ENCODE peak calls at places on chromosomes 2 and 18, in four cellular contexts. J is HFFc6, I is COLO829, G is AG10803. E is an unnamed sample.

GRCh38 chr2:112121682-112122254 is 16.4 kb upstream of the FBLN7 start:
- DNase-seq in I (peak), J (peak), G (peak), E (no peak)

GRCh38 chr18:54950221-54950620 is 9.0 kb downstream of the CCDC68 start:
- DNase-seq in J (no peak), G (no peak), I (no peak), E (no peak)

GRCh38 chr2:11571170-11571569 is 37.3 kb downstream of the GREB1 start:
- DNase-seq in J (no peak), I (no peak), G (no peak), E (no peak)

GRCh38 chr2:175282300-175282699 is 100.8 kb upstream of the ATP5MC3 start:
- DNase-seq in J (peak), G (peak), I (peak), E (no peak)

GRCh38 chr2:169776483-169776802 is 22.2 kb upstream of the SSB start:
- DNase-seq in G (no peak), J (no peak), I (no peak), E (no peak)

GRCh38 chr2:227774895-227775842 is 29.5 kb downstream of the SCYGR8 start:
- DNase-seq in J (no peak), I (no peak), G (no peak), E (no peak)

GRCh38 chr2:97788986-97789644 is 75.7 kb downstream of the ZAP70 start:
- DNase-seq in I (no peak), G (no peak), J (no peak), E (no peak)

GRCh38 chr18:63292844-63293683 is 26.5 kb downstream of the BCL2 start:
- DNase-seq in J (no peak), G (no peak), I (no peak), E (no peak)

GRCh38 chr2:106919012-106919411 is 33.0 kb upstream of the ST6GAL2 start:
- DNase-seq in I (no peak), G (no peak), J (no peak), E (no peak)

GRCh38 chr2:128638311-128638710 is 319.6 kb upstream of the HS6ST1 start:
- DNase-seq in J (no peak), G (no peak), I (no peak), E (no peak)

GRCh38 chr2:723761-724160 is 46.6 kb upstream of the TMEM18 start:
- DNase-seq in J (no peak), I (no peak), G (no peak), E (no peak)

GRCh38 chr2:239829326-239829725 is 195.8 kb downstream of the NDUFA10 start:
- DNase-seq in I (no peak), G (no peak), J (no peak), E (no peak)

GRCh38 chr2:162072976-162073775 is 839 bp downstream of the DPP4 start:
- DNase-seq in G (peak), J (no peak), I (no peak), E (no peak)

GRCh38 chr2:70939001-70939846 is 3.5 kb downstream of the ATP6V1B1 start:
- DNase-seq in I (no peak), J (no peak), G (no peak), E (peak)

GRCh38 chr2:166106431-166107015 is 21.3 kb downstream of the SCN1A start:
- DNase-seq in J (no peak), I (no peak), G (no peak), E (no peak)

GRCh38 chr2:88179228-88179679 is 9.1 kb downstream of the THNSL2 start:
- DNase-seq in I (no peak), J (no peak), G (no peak), E (no peak)

GRCh38 chr2:37156857-37157714 is at the start of gene EIF2AK2:
- DNase-seq in G (peak), J (peak), I (peak), E (peak)

GRCh38 chr2:28683100-28683706 is 68.4 kb upstream of the PPP1CB start:
- DNase-seq in G (peak), I (peak), J (peak), E (no peak)

GRCh38 chr2:223692227-223692947 is 90.2 kb upstream of the SCG2 start:
- DNase-seq in J (peak), G (peak), I (peak), E (no peak)

E was measured in lower leg skin.